ENCODE peak calls at places on chromosomes 4 and X, in six cellular contexts. W is breast epithelium, O is thoracic aorta, E is transverse colon, A is tibial nerve, Q is cardiac muscle cell. B is an unnamed sample.

GRCh38 chr4:2354127-2354526 is 64.3 kb downstream of the ZFYVE28 start:
- DNase-seq in W (no peak), O (no peak), E (peak; percentile 7), A (no peak), Q (peak; percentile 18), B (no peak)

GRCh38 chrX:118350221-118350620 is 4.3 kb downstream of the WDR44 start:
- DNase-seq in W (no peak), O (no peak), E (no peak), A (no peak), Q (peak; percentile 41), B (no peak)

GRCh38 chr4:78004270-78004669 is 52.9 kb upstream of the FRAS1 start:
- DNase-seq in W (no peak), O (no peak), E (no peak), A (no peak), Q (no peak), B (no peak)

GRCh38 chr4:84673475-84674230 is 90.7 kb downstream of the CDS1 start:
- DNase-seq in W (no peak), O (no peak), E (no peak), A (no peak), Q (peak; percentile 88), B (no peak)

GRCh38 chrX:29661290-29661689 is 554.1 kb upstream of the MAGEB2 start:
- DNase-seq in W (no peak), O (no peak), E (no peak), A (no peak), Q (peak; percentile 58), B (no peak)

GRCh38 chr4:72348701-72349100 is 220.3 kb downstream of the ADAMTS3 start:
- DNase-seq in W (no peak), O (no peak), E (no peak), A (no peak), Q (no peak), B (no peak)

GRCh38 chrX:40065291-40066046 is 32.3 kb downstream of the BCOR start:
- DNase-seq in W (no peak), O (no peak), E (no peak), A (no peak), Q (no peak), B (no peak)

GRCh38 chr4:102402223-102402622 is 56.9 kb upstream of the SLC39A8 start:
- DNase-seq in W (no peak), O (no peak), E (no peak), A (no peak), Q (no peak), B (no peak)

GRCh38 chr4:184983660-184984356 is 34.5 kb upstream of the HELT start:
- DNase-seq in W (no peak), O (no peak), E (peak; percentile 71), A (peak; percentile 23), Q (peak; percentile 66), B (peak; percentile 79)

GRCh38 chr4:83114576-83114975 is at the start of gene PLAC8:
- DNase-seq in W (no peak), O (no peak), E (peak; percentile 73), A (no peak), Q (peak; percentile 27), B (no peak)

GRCh38 chr4:185179488-185179887 is 24.3 kb downstream of the CFAP97 start:
- DNase-seq in W (no peak), O (no peak), E (no peak), A (no peak), Q (no peak), B (no peak)

GRCh38 chrX:132909643-132910042 is 48.8 kb downstream of the HS6ST2 start:
- DNase-seq in W (no peak), O (no peak), E (no peak), A (no peak), Q (peak; percentile 73), B (no peak)

GRCh38 chr4:170202721-170203120 is 113.0 kb upstream of the AADAT start:
- DNase-seq in W (no peak), O (no peak), E (no peak), A (no peak), Q (no peak), B (no peak)

GRCh38 chrX:85111347-85111746 is 107.7 kb downstream of the APOOL start:
- DNase-seq in W (no peak), O (no peak), E (no peak), A (peak; percentile 5), Q (peak; percentile 13), B (no peak)

GRCh38 chrX:28668957-28669356 is 81.7 kb downstream of the IL1RAPL1 start:
- DNase-seq in W (no peak), O (no peak), E (no peak), A (no peak), Q (no peak), B (no peak)

GRCh38 chr4:108861339-108861738 is 98.5 kb upstream of the ETNPPL start:
- DNase-seq in W (no peak), O (no peak), E (no peak), A (no peak), Q (peak; percentile 34), B (no peak)

GRCh38 chr4:110959041-110959643 is 336.3 kb upstream of the PITX2 start:
- DNase-seq in W (no peak), O (no peak), E (no peak), A (no peak), Q (peak; percentile 36), B (no peak)

GRCh38 chr4:114658179-114658578 is 59.6 kb downstream of the UGT8 start:
- DNase-seq in W (no peak), O (no peak), E (no peak), A (no peak), Q (no peak), B (no peak)

GRCh38 chrX:87578978-87579377 is 61.4 kb downstream of the KLHL4 start:
- DNase-seq in W (no peak), O (no peak), E (no peak), A (no peak), Q (peak; percentile 30), B (no peak)

GRCh38 chr4:7187297-7187592 is 5.1 kb upstream of the SORCS2 start:
- DNase-seq in W (no peak), O (no peak), E (no peak), A (no peak), Q (no peak), B (no peak)

GRCh38 chr4:71147261-71147660 is 153.8 kb downstream of the DCK start:
- DNase-seq in W (no peak), O (no peak), E (no peak), A (no peak), Q (no peak), B (no peak)

GRCh38 chr4:11106769-11107168 is 321.9 kb downstream of the HS3ST1 start:
- DNase-seq in W (no peak), O (no peak), E (no peak), A (no peak), Q (peak; percentile 62), B (no peak)

GRCh38 chr4:85762204-85762884 is 287.4 kb downstream of the ARHGAP24 start:
- DNase-seq in W (no peak), O (no peak), E (no peak), A (no peak), Q (peak; percentile 91), B (no peak)

GRCh38 chr4:140071806-140072205 is 82.2 kb downstream of the MAML3 start:
- DNase-seq in W (peak; percentile 62), O (no peak), E (peak; percentile 33), A (peak; percentile 43), Q (peak; percentile 98), B (no peak)

GRCh38 chrX:46757052-46757451 is 1.9 kb downstream of the SLC9A7 start:
- DNase-seq in W (no peak), O (no peak), E (no peak), A (no peak), Q (no peak), B (no peak)

GRCh38 chr4:136319789-136320470 is 1212.4 kb downstream of the PCDH18 start:
- DNase-seq in W (no peak), O (no peak), E (no peak), A (no peak), Q (no peak), B (peak; percentile 14)

GRCh38 chr4:128633067-128633466 is 176.4 kb upstream of the JADE1 start:
- DNase-seq in W (no peak), O (no peak), E (no peak), A (no peak), Q (no peak), B (no peak)

GRCh38 chrX:131063613-131064012 is 5.5 kb downstream of the ARHGAP36 start:
- DNase-seq in W (no peak), O (no peak), E (no peak), A (no peak), Q (no peak), B (no peak)

GRCh38 chrX:46647251-46647650 is 73.7 kb downstream of the CHST7 start:
- DNase-seq in W (no peak), O (no peak), E (no peak), A (no peak), Q (no peak), B (no peak)

GRCh38 chr4:138243369-138243768 is 1.2 kb upstream of the SLC7A11 start:
- DNase-seq in W (no peak), O (no peak), E (no peak), A (no peak), Q (no peak), B (no peak)

GRCh38 chr4:174586651-174587050 is 64.4 kb upstream of the HPGD start:
- DNase-seq in W (no peak), O (no peak), E (no peak), A (no peak), Q (no peak), B (no peak)

GRCh38 chr4:73741140-73741749 is 876 bp downstream of the CXCL8 start:
- DNase-seq in W (no peak), O (no peak), E (no peak), A (no peak), Q (no peak), B (no peak)
- H3K4me1 ChIP-seq in W (no peaks in the 10 kb centered on the region), O (peaks cover 2% of the 10 kb centered on the region), E (peaks cover 13% of the 10 kb centered on the region), A (no peaks in the 10 kb centered on the region), Q (no peaks in the 10 kb centered on the region), B (no peaks in the 10 kb centered on the region)

GRCh38 chr4:48832571-48832970 is 1.7 kb downstream of the OCIAD1 start:
- DNase-seq in W (no peak), O (no peak), E (no peak), A (no peak), Q (no peak), B (no peak)
- H3K4me3 ChIP-seq in W (no peak overlapping the region), O (no peak overlapping the region), E (no peak overlapping the region), A (no peak overlapping the region), Q (peak overlapping the region; percentile 84), B (no peak overlapping the region)

DNA sequence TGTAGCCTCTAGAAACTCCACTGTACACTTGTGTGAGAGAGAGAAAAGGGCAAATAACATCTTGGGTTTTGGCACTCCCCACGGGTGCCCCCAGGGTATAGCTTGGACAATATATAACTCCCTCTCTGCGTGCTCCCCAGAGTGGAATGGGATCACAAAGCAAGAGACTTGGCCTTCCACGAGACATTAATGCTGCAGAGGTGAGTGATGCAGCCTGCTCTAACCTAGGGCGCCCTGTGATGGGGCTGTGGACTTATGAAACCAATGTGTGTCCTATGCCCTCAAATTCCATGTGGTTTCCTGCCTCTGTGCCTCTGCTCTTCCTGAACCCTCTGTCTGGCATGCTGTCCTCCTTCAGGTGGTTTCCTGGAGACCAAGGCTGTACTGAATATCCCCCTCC is 22.0 kb upstream of the FAM9C start:
- DNase-seq in W (no peak), O (no peak), E (no peak), A (no peak), Q (no peak), B (no peak)
- H3K9me3 ChIP-seq in W (peaks cover 8% of the 10 kb centered on the region), O (no peaks in the 10 kb centered on the region), E (no peaks in the 10 kb centered on the region), A (peaks cover 14% of the 10 kb centered on the region), Q (no peaks in the 10 kb centered on the region), B (peaks cover 3% of the 10 kb centered on the region)

DNA sequence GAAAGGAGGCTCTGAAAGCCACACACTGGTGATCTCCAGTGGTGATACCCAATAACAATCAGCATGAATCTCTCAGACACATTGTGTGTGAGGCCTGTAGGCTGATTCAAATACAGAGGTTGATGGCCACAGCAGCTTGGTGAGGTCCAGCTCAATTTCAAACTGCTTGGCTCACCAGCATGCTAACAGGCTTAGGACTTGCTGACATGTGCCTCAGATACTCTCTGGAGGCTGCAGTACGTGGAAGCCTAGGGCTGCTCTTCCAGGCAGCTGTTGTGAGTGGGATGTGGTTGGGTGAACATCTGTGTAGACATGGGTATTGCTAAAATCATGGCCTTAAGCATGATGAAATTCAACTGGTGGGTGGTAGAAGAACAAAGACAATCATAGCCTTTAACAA is 4.3 kb downstream of the CXCL9 start:
- DNase-seq in W (no peak), O (no peak), E (no peak), A (no peak), Q (no peak), B (no peak)
- H3K4me1 ChIP-seq in W (no peaks in the 10 kb centered on the region), O (no peaks in the 10 kb centered on the region), E (peaks cover 15% of the 10 kb centered on the region), A (no peaks in the 10 kb centered on the region), Q (no peaks in the 10 kb centered on the region), B (peaks cover 39% of the 10 kb centered on the region)